ENCODE peak calls at places on chromosome 3, in nine cellular contexts. R, T, F, C, N, Z, L, S and A are unnamed samples.

GRCh38 chr3:57733790-57734189 is 22.3 kb upstream of the SLMAP start:
- DNase-seq in R (peak), T (peak), F (peak), C (no peak), N (no peak), Z (no peak), L (no peak), S (no peak), A (no peak)

GRCh38 chr3:49803464-49804140 is 541 bp downstream of the INKA1 start:
- DNase-seq in R (no peak), T (peak), F (peak), C (peak), N (peak), Z (peak), L (peak), S (no peak), A (peak)

GRCh38 chr3:129892486-129892856 is 1.0 kb downstream of the TMCC1 start:
- DNase-seq in R (no peak), T (no peak), F (no peak), C (no peak), N (no peak), Z (no peak), L (no peak), S (no peak), A (no peak)

GRCh38 chr3:129777806-129778205 is 115.7 kb downstream of the TMCC1 start:
- DNase-seq in R (no peak), T (no peak), F (peak), C (no peak), N (no peak), Z (no peak), L (peak), S (no peak), A (no peak)

GRCh38 chr3:195068045-195068444 is 202.9 kb downstream of the XXYLT1 start:
- DNase-seq in R (no peak), T (peak), F (no peak), C (no peak), N (no peak), Z (no peak), L (peak), S (no peak), A (no peak)

GRCh38 chr3:81549831-81550230 is 211.6 kb downstream of the GBE1 start:
- DNase-seq in R (no peak), T (no peak), F (peak), C (no peak), N (no peak), Z (no peak), L (no peak), S (no peak), A (no peak)

GRCh38 chr3:59094446-59094845 is 44.6 kb upstream of the CFAP20DC start:
- DNase-seq in R (no peak), T (no peak), F (no peak), C (no peak), N (no peak), Z (no peak), L (no peak), S (no peak), A (no peak)

GRCh38 chr3:191350389-191351090 is 20.2 kb upstream of the UTS2B start:
- DNase-seq in R (no peak), T (peak), F (no peak), C (no peak), N (no peak), Z (no peak), L (peak), S (no peak), A (no peak)

GRCh38 chr3:123346726-123347125 is 102.2 kb downstream of the ADCY5 start:
- DNase-seq in R (no peak), T (no peak), F (no peak), C (peak), N (no peak), Z (no peak), L (peak), S (no peak), A (no peak)

GRCh38 chr3:130276203-130276803 is 69.2 kb upstream of the COL6A5 start:
- DNase-seq in R (peak), T (peak), F (peak), C (no peak), N (peak), Z (peak), L (peak), S (peak), A (peak)

GRCh38 chr3:634511-634910 is 437.9 kb downstream of the CHL1 start:
- DNase-seq in R (no peak), T (no peak), F (no peak), C (no peak), N (no peak), Z (no peak), L (no peak), S (no peak), A (no peak)

GRCh38 chr3:54563661-54564200 is 364.1 kb downstream of the LRTM1 start:
- DNase-seq in R (no peak), T (no peak), F (no peak), C (no peak), N (no peak), Z (no peak), L (no peak), S (no peak), A (no peak)

GRCh38 chr3:128123231-128123537 is 428 bp downstream of the RUVBL1 start:
- DNase-seq in R (no peak), T (no peak), F (no peak), C (no peak), N (no peak), Z (no peak), L (no peak), S (no peak), A (peak)

GRCh38 chr3:132029182-132029902 is 5.5 kb downstream of the CPNE4 start:
- DNase-seq in R (peak), T (peak), F (peak), C (peak), N (peak), Z (peak), L (peak), S (peak), A (peak)

GRCh38 chr3:18556503-18556902 is 131.4 kb upstream of the SATB1 start:
- DNase-seq in R (no peak), T (no peak), F (no peak), C (no peak), N (peak), Z (no peak), L (no peak), S (no peak), A (no peak)

GRCh38 chr3:148643389-148643840 is 54.3 kb upstream of the AGTR1 start:
- DNase-seq in R (peak), T (peak), F (peak), C (no peak), N (no peak), Z (no peak), L (peak), S (peak), A (no peak)

GRCh38 chr3:48338635-48339034 is 5.2 kb upstream of the SPINK8 start:
- DNase-seq in R (no peak), T (no peak), F (no peak), C (no peak), N (no peak), Z (no peak), L (no peak), S (no peak), A (no peak)

GRCh38 chr3:173465112-173465511 is 67.6 kb downstream of the NLGN1 start:
- DNase-seq in R (peak), T (peak), F (peak), C (no peak), N (no peak), Z (no peak), L (peak), S (peak), A (no peak)

GRCh38 chr3:16600771-16601538 is 4.3 kb downstream of the DAZL start:
- DNase-seq in R (peak), T (peak), F (peak), C (peak), N (peak), Z (peak), L (peak), S (peak), A (peak)

GRCh38 chr3:175255698-175256097 is 396.6 kb downstream of the NAALADL2 start:
- DNase-seq in R (peak), T (peak), F (peak), C (no peak), N (no peak), Z (no peak), L (peak), S (no peak), A (no peak)

GRCh38 chr3:7166460-7166859 is 305.5 kb downstream of the GRM7 start:
- DNase-seq in R (no peak), T (no peak), F (no peak), C (peak), N (no peak), Z (no peak), L (no peak), S (no peak), A (no peak)

GRCh38 chr3:121998588-121999473 is 23.2 kb downstream of the ILDR1 start:
- DNase-seq in R (peak), T (no peak), F (no peak), C (no peak), N (no peak), Z (no peak), L (no peak), S (no peak), A (no peak)

GRCh38 chr3:87733671-87734367 is 325.0 kb downstream of the CGGBP1 start:
- DNase-seq in R (no peak), T (no peak), F (no peak), C (no peak), N (no peak), Z (no peak), L (no peak), S (peak), A (no peak)

GRCh38 chr3:39267631-39268553 is 11.9 kb downstream of the CX3CR1 start:
- DNase-seq in R (no peak), T (no peak), F (no peak), C (no peak), N (peak), Z (no peak), L (no peak), S (no peak), A (no peak)

GRCh38 chr3:136141296-136141785 is 54.8 kb downstream of the MSL2 start:
- DNase-seq in R (no peak), T (peak), F (no peak), C (no peak), N (no peak), Z (no peak), L (no peak), S (no peak), A (no peak)

GRCh38 chr3:46660543-46661523 is 32.6 kb downstream of the ALS2CL start:
- DNase-seq in R (no peak), T (no peak), F (peak), C (peak), N (no peak), Z (no peak), L (no peak), S (peak), A (no peak)

GRCh38 chr3:190131329-190131728 is 10.6 kb upstream of the P3H2 start:
- DNase-seq in R (peak), T (peak), F (no peak), C (no peak), N (no peak), Z (no peak), L (peak), S (peak), A (no peak)

GRCh38 chr3:25021816-25022215 is 406.2 kb upstream of the RARB start:
- DNase-seq in R (no peak), T (no peak), F (peak), C (no peak), N (no peak), Z (no peak), L (peak), S (no peak), A (no peak)